ENCODE peak calls at places on chromosome 15, in ten cellular contexts. Z is H54; W is stimulated activated CD4-positive, alpha-beta T cell treated with anti-CD3 and anti-CD28 coated beads, Interleukin-1b, Interleukin-23, amount 100 ng/mL, for 4 hours; X is anterior cingulate cortex; I is activated CD8-positive, alpha-beta T cell treated with anti-CD3 and anti-CD28 coated beads, Interleukin-2, amount 10 ng/mL, durations not matched to agents 7 days and 5 days; D is NCI-H510A; Q is activated CD8-positive, alpha-beta memory T cell treated with anti-CD3 and anti-CD28 coated beads, Interleukin-2, amount 50 U/mL, for 4 hours; Y is activated CD4-positive, alpha-beta memory T cell treated with anti-CD3 and anti-CD28 coated beads for 36 hours; P is omental fat pad; V is fibroblast of the aortic adventitia. B is an unnamed sample.

GRCh38 chr15:43903864-43904290 is 77.1 kb downstream of the WDR76 start:
- DNase-seq in I (peak), W (peak), X (peak), Q (peak), Y (peak), D (peak), Z (peak), V (peak), P (peak), B (no peak)

GRCh38 chr15:44231842-44232241 is 36.8 kb upstream of the FRMD5 start:
- DNase-seq in X (no peak), W (no peak), V (peak), P (no peak), Z (no peak), I (no peak), D (no peak), Q (no peak), Y (no peak), B (no peak)

GRCh38 chr15:85479071-85479647 is 98.8 kb downstream of the AKAP13 start:
- DNase-seq in Q (no peak), W (no peak), P (no peak), X (no peak), D (no peak), Z (no peak), I (no peak), V (peak), Y (no peak), B (no peak)

GRCh38 chr15:58933311-58934113 is at the start of gene SLTM:
- DNase-seq in Z (peak), Y (peak), W (peak), I (peak), X (peak), Q (peak), P (peak), V (peak), D (peak), B (peak)

GRCh38 chr15:25238716-25239470 is 199.9 kb downstream of the UBE3A start:
- DNase-seq in Y (no peak), V (no peak), Z (no peak), P (no peak), X (no peak), Q (peak), W (no peak), I (no peak), D (no peak), B (no peak)

GRCh38 chr15:74040115-74040850 is 42.1 kb downstream of the GOLGA6A start:
- DNase-seq in V (peak), Z (peak), I (no peak), X (no peak), Y (no peak), P (no peak), Q (no peak), W (no peak), D (no peak), B (peak)

GRCh38 chr15:67043939-67044771 is 21.2 kb upstream of the SMAD3 start:
- DNase-seq in W (no peak), I (no peak), V (peak), X (no peak), Q (no peak), D (no peak), P (no peak), Y (no peak), Z (peak), B (no peak)

GRCh38 chr15:95733931-95734330 is 596.6 kb upstream of the NR2F2 start:
- DNase-seq in D (no peak), W (no peak), X (no peak), P (no peak), I (peak), Q (no peak), V (no peak), Z (no peak), Y (no peak), B (no peak)

GRCh38 chr15:70439304-70439877 is 324.0 kb downstream of the UACA start:
- DNase-seq in X (no peak), W (no peak), Y (no peak), V (no peak), Q (no peak), I (no peak), P (no peak), D (no peak), Z (no peak), B (no peak)

GRCh38 chr15:90201150-90201943 is at the start of gene SEMA4B:
- DNase-seq in Q (peak), I (peak), Y (peak), W (peak), P (no peak), D (peak), V (no peak), X (peak), Z (peak), B (no peak)

GRCh38 chr15:88476635-88477038 is 9.1 kb downstream of the MRPS11 start:
- DNase-seq in I (peak), P (no peak), Q (no peak), W (peak), V (peak), Z (peak), D (no peak), Y (peak), X (peak), B (no peak)

GRCh38 chr15:50685191-50685975 is 1.2 kb downstream of the TRPM7 start:
- DNase-seq in D (no peak), I (peak), Z (no peak), X (no peak), Y (no peak), W (no peak), V (peak), Q (no peak), P (no peak), B (no peak)

GRCh38 chr15:101063212-101063611 is 144.1 kb downstream of the LRRK1 start:
- DNase-seq in W (no peak), Q (no peak), Y (no peak), Z (no peak), V (no peak), D (no peak), P (peak), I (no peak), X (no peak), B (no peak)

GRCh38 chr15:81256916-81257315 is 60.2 kb downstream of the IL16 start:
- DNase-seq in Z (no peak), I (no peak), X (no peak), D (no peak), Q (no peak), W (no peak), P (no peak), Y (no peak), V (peak), B (no peak)

GRCh38 chr15:100897873-100898490 is 18.4 kb downstream of the ALDH1A3 start:
- DNase-seq in Z (no peak), D (no peak), V (no peak), Q (no peak), I (no peak), P (no peak), W (no peak), Y (no peak), X (no peak), B (no peak)

GRCh38 chr15:75721923-75722870 is 9.5 kb upstream of the CSPG4 start:
- DNase-seq in V (no peak), D (no peak), X (no peak), Y (no peak), I (no peak), Z (no peak), W (no peak), P (no peak), Q (no peak), B (no peak)

GRCh38 chr15:100688549-100689120 is 86.2 kb downstream of the ASB7 start:
- DNase-seq in Q (no peak), D (no peak), V (no peak), I (no peak), X (no peak), P (no peak), Z (no peak), W (no peak), Y (no peak), B (no peak)

B was measured in AG09319.